ENCODE peak calls at places on chromosome 17, in five cellular contexts. One of them, this sample, is unnamed.

GRCh38 chr17:32498362-32498761 is 11.6 kb downstream of the CDK5R1 start:
- DNase-seq in H7: peak
- DNase-seq in cardiac muscle cell: no peak
- DNase-seq in HuH-7: no peak
- DNase-seq in Right ventricle myocardium superior: no peak
- DNase-seq in this sample: no peak

GRCh38 chr17:34974794-34975428 is 5.4 kb upstream of the LIG3 start:
- DNase-seq in Right ventricle myocardium superior: no peak
- DNase-seq in HuH-7: no peak
- DNase-seq in cardiac muscle cell: no peak
- DNase-seq in H7: no peak
- DNase-seq in this sample: no peak

GRCh38 chr17:39709319-39709997 is 9.6 kb downstream of the ERBB2 start:
- DNase-seq in cardiac muscle cell: no peak
- DNase-seq in Right ventricle myocardium superior: no peak
- DNase-seq in HuH-7: no peak
- DNase-seq in H7: no peak
- DNase-seq in this sample: no peak

GRCh38 chr17:32971171-32971570 is 20.5 kb upstream of the SPACA3 start:
- DNase-seq in H7: no peak
- DNase-seq in HuH-7: no peak
- DNase-seq in cardiac muscle cell: no peak
- DNase-seq in Right ventricle myocardium superior: no peak
- DNase-seq in this sample: no peak

GRCh38 chr17:78847052-78847451 is 6.4 kb upstream of the USP36 start:
- DNase-seq in HuH-7: no peak
- DNase-seq in Right ventricle myocardium superior: no peak
- DNase-seq in H7: no peak
- DNase-seq in cardiac muscle cell: no peak
- DNase-seq in this sample: no peak

GRCh38 chr17:39195568-39196160 is 1.8 kb downstream of the CACNB1 start:
- DNase-seq in Right ventricle myocardium superior: no peak
- DNase-seq in H7: no peak
- DNase-seq in HuH-7: no peak
- DNase-seq in cardiac muscle cell: no peak
- DNase-seq in this sample: no peak

GRCh38 chr17:7703584-7704574 is 1.1 kb upstream of the EFNB3 start:
- DNase-seq in HuH-7: no peak
- DNase-seq in Right ventricle myocardium superior: peak
- DNase-seq in cardiac muscle cell: peak
- DNase-seq in H7: peak
- DNase-seq in this sample: no peak

GRCh38 chr17:51154176-51154575 is 817 bp downstream of the NME1 start:
- DNase-seq in cardiac muscle cell: no peak
- DNase-seq in H7: peak
- DNase-seq in HuH-7: no peak
- DNase-seq in Right ventricle myocardium superior: no peak
- DNase-seq in this sample: no peak

GRCh38 chr17:38982858-38983746 is 15.9 kb upstream of the FBXO47 start:
- DNase-seq in Right ventricle myocardium superior: no peak
- DNase-seq in HuH-7: peak
- DNase-seq in H7: peak
- DNase-seq in cardiac muscle cell: peak
- DNase-seq in this sample: no peak

GRCh38 chr17:65535777-65536572 is 25.5 kb downstream of the AXIN2 start:
- DNase-seq in HuH-7: no peak
- DNase-seq in Right ventricle myocardium superior: no peak
- DNase-seq in cardiac muscle cell: no peak
- DNase-seq in H7: peak
- DNase-seq in this sample: no peak

This sample was measured in RWPE2.